ENCODE peak calls at places on chromosomes 11 and 22, in five cellular contexts. J is endothelial cell, X is fibroblast of mammary gland, K is EH, N is EL. M is an unnamed sample.

GRCh38 chr11:127106142-127106541 is 105.6 kb upstream of the KIRREL3 start:
- DNase-seq in J (no peak), X (no peak), K (peak), N (peak), M (peak)

GRCh38 chr11:46353706-46354105 is 6.4 kb downstream of the DGKZ start:
- DNase-seq in J (no peak), X (peak), K (no peak), N (no peak), M (no peak)

GRCh38 chr11:11105361-11105760 is 247.5 kb upstream of the ZBED5 start:
- DNase-seq in J (no peak), X (no peak), K (no peak), N (no peak), M (no peak)

GRCh38 chr22:24994070-24994763 is 41.7 kb downstream of the KIAA1671 start:
- DNase-seq in J (no peak), X (peak), K (no peak), N (peak), M (peak)

GRCh38 chr22:42994917-42995562 is 19.9 kb downstream of the PACSIN2 start:
- DNase-seq in J (no peak), X (peak), K (peak), N (peak), M (peak)

GRCh38 chr11:17185938-17186337 is 21.8 kb downstream of the PIK3C2A start:
- DNase-seq in J (no peak), X (no peak), K (no peak), N (no peak), M (no peak)

GRCh38 chr11:129023968-129024676 is 81.5 kb upstream of the TP53AIP1 start:
- DNase-seq in J (no peak), X (no peak), K (no peak), N (no peak), M (peak)

GRCh38 chr11:59154585-59154984 is 11.9 kb downstream of the FAM111A start:
- DNase-seq in J (no peak), X (no peak), K (no peak), N (no peak), M (no peak)

GRCh38 chr11:130003717-130004001 is 1.0 kb upstream of the PRDM10 start:
- DNase-seq in J (no peak), X (no peak), K (no peak), N (no peak), M (no peak)

GRCh38 chr22:45065726-45066125 is 55.9 kb upstream of the PHF21B start:
- DNase-seq in J (no peak), X (no peak), K (no peak), N (no peak), M (no peak)

GRCh38 chr11:122189259-122189658 is 73.2 kb upstream of the BLID start:
- DNase-seq in J (no peak), X (peak), K (peak), N (peak), M (peak)

GRCh38 chr11:85961130-85961529 is 105.9 kb downstream of the CCDC83 start:
- DNase-seq in J (no peak), X (no peak), K (no peak), N (no peak), M (no peak)

GRCh38 chr22:48268771-48269552 is 1506.5 kb downstream of the TBC1D22A start:
- DNase-seq in J (no peak), X (no peak), K (no peak), N (no peak), M (no peak)

GRCh38 chr11:101914349-101914736 is 467 bp upstream of the CEP126 start:
- DNase-seq in J (no peak), X (peak), K (peak), N (peak), M (no peak)

GRCh38 chr11:67542971-67543370 is 19.7 kb upstream of the CABP2 start:
- DNase-seq in J (no peak), X (no peak), K (no peak), N (no peak), M (no peak)

GRCh38 chr11:118206612-118207031 is 18.2 kb downstream of the JAML start:
- DNase-seq in J (no peak), X (no peak), K (no peak), N (no peak), M (no peak)

GRCh38 chr11:30855383-30856006 is 269.3 kb upstream of the MPPED2 start:
- DNase-seq in J (no peak), X (peak), K (peak), N (no peak), M (peak)

GRCh38 chr11:44784438-44784760 is 57.6 kb downstream of the TSPAN18 start:
- DNase-seq in J (no peak), X (no peak), K (no peak), N (no peak), M (no peak)

GRCh38 chr11:96107143-96107829 is 183.4 kb upstream of the MTMR2 start:
- DNase-seq in J (no peak), X (no peak), K (no peak), N (no peak), M (no peak)

GRCh38 chr11:65274734-65275682 is 13.2 kb downstream of the POLA2 start:
- DNase-seq in J (peak), X (peak), K (peak), N (peak), M (peak)

GRCh38 chr11:35116762-35117588 is 22.0 kb upstream of the CD44 start:
- DNase-seq in J (no peak), X (peak), K (peak), N (no peak), M (peak)

GRCh38 chr22:20552450-20552894 is 45.1 kb downstream of the MED15 start:
- DNase-seq in J (no peak), X (peak), K (peak), N (no peak), M (no peak)

GRCh38 chr11:112477152-112477928 is 216.7 kb upstream of the PLET1 start:
- DNase-seq in J (no peak), X (no peak), K (no peak), N (no peak), M (no peak)

GRCh38 chr22:17890245-17890671 is 116.0 kb upstream of the BID start:
- DNase-seq in J (no peak), X (no peak), K (peak), N (no peak), M (peak)

M was measured in myocyte.